ENCODE peak calls at places on chromosomes 7 and 10, in four cellular contexts. One of them, this sample, is unnamed.

GRCh38 chr10:1396236-1396635 is 340.1 kb downstream of the WDR37 start:
- DNase-seq in HepG2: no peak
- DNase-seq in HCT116: no peak
- DNase-seq in K562: no peak
- DNase-seq in this sample: no peak

GRCh38 chr10:66752714-66753113 is 173.1 kb upstream of the LRRTM3 start:
- DNase-seq in HepG2: no peak
- DNase-seq in HCT116: no peak
- DNase-seq in K562: no peak
- DNase-seq in this sample: no peak

GRCh38 chr7:159263430-159263829 is 118.8 kb upstream of the VIPR2 start:
- DNase-seq in HepG2: no peak
- DNase-seq in HCT116: no peak
- DNase-seq in K562: no peak
- DNase-seq in this sample: no peak

GRCh38 chr10:124532106-124532641 is 70.6 kb downstream of the LHPP start:
- DNase-seq in HepG2: peak
- DNase-seq in HCT116: peak
- DNase-seq in K562: peak
- DNase-seq in this sample: no peak

GRCh38 chr10:55146032-55146431 is 345.0 kb upstream of the PCDH15 start:
- DNase-seq in HepG2: no peak
- DNase-seq in HCT116: no peak
- DNase-seq in K562: no peak
- DNase-seq in this sample: no peak

GRCh38 chr7:101564778-101565211 is 64.3 kb downstream of the MYL10 start:
- DNase-seq in HepG2: peak
- DNase-seq in HCT116: peak
- DNase-seq in K562: no peak
- DNase-seq in this sample: no peak

GRCh38 chr7:4799508-4800268 is 24.3 kb downstream of the AP5Z1 start:
- DNase-seq in HepG2: no peak
- DNase-seq in HCT116: no peak
- DNase-seq in K562: peak
- DNase-seq in this sample: no peak

GRCh38 chr7:104982308-104982755 is 31.7 kb upstream of the KMT2E start:
- DNase-seq in HepG2: no peak
- DNase-seq in HCT116: no peak
- DNase-seq in K562: peak
- DNase-seq in this sample: no peak

GRCh38 chr7:2763607-2764006 is 75.6 kb downstream of the AMZ1 start:
- DNase-seq in HepG2: no peak
- DNase-seq in HCT116: no peak
- DNase-seq in K562: no peak
- DNase-seq in this sample: no peak

GRCh38 chr7:43834463-43835251 is 34.7 kb downstream of the MRPS24 start:
- DNase-seq in HepG2: no peak
- DNase-seq in HCT116: no peak
- DNase-seq in K562: peak
- DNase-seq in this sample: no peak

GRCh38 chr10:109914966-109915365 is 8.3 kb downstream of the XPNPEP1 start:
- DNase-seq in HepG2: peak
- DNase-seq in HCT116: peak
- DNase-seq in K562: peak
- DNase-seq in this sample: no peak

GRCh38 chr10:91596821-91597396 is 36.0 kb downstream of the PPP1R3C start:
- DNase-seq in HepG2: no peak
- DNase-seq in HCT116: no peak
- DNase-seq in K562: no peak
- DNase-seq in this sample: no peak

GRCh38 chr10:8321990-8322389 is 267.5 kb downstream of the GATA3 start:
- DNase-seq in HepG2: no peak
- DNase-seq in HCT116: no peak
- DNase-seq in K562: no peak
- DNase-seq in this sample: no peak

GRCh38 chr7:74400420-74401136 is 53.1 kb upstream of the GTF2IRD1 start:
- DNase-seq in HepG2: no peak
- DNase-seq in HCT116: no peak
- DNase-seq in K562: no peak
- DNase-seq in this sample: no peak

GRCh38 chr7:79199266-79199665 is 254.2 kb downstream of the MAGI2 start:
- DNase-seq in HepG2: no peak
- DNase-seq in HCT116: no peak
- DNase-seq in K562: no peak
- DNase-seq in this sample: no peak

GRCh38 chr7:71131753-71132520 is at the start of gene GALNT17:
- DNase-seq in HepG2: no peak
- DNase-seq in HCT116: no peak
- DNase-seq in K562: no peak
- DNase-seq in this sample: no peak

GRCh38 chr7:64581929-64582894 is 19.3 kb upstream of the ZNF680 start:
- DNase-seq in HepG2: no peak
- DNase-seq in HCT116: no peak
- DNase-seq in K562: peak
- DNase-seq in this sample: no peak

GRCh38 chr7:42107484-42107883 is 129.5 kb downstream of the GLI3 start:
- DNase-seq in HepG2: no peak
- DNase-seq in HCT116: no peak
- DNase-seq in K562: no peak
- DNase-seq in this sample: no peak

GRCh38 chr7:20447021-20447420 is 116.3 kb downstream of the ITGB8 start:
- DNase-seq in HepG2: no peak
- DNase-seq in HCT116: no peak
- DNase-seq in K562: no peak
- DNase-seq in this sample: no peak

GRCh38 chr7:70696139-70696782 is 435.7 kb upstream of the GALNT17 start:
- DNase-seq in HepG2: no peak
- DNase-seq in HCT116: no peak
- DNase-seq in K562: no peak
- DNase-seq in this sample: no peak

GRCh38 chr10:35907548-35907947 is 265.5 kb upstream of the FZD8 start:
- DNase-seq in HepG2: no peak
- DNase-seq in HCT116: no peak
- DNase-seq in K562: no peak
- DNase-seq in this sample: no peak

GRCh38 chr7:116948934-116949333 is 4.4 kb upstream of the ST7 start:
- DNase-seq in HepG2: no peak
- DNase-seq in HCT116: no peak
- DNase-seq in K562: peak
- DNase-seq in this sample: no peak

GRCh38 chr10:131556061-131556896 is 244.8 kb upstream of the TCERG1L start:
- DNase-seq in HepG2: no peak
- DNase-seq in HCT116: no peak
- DNase-seq in K562: no peak
- DNase-seq in this sample: no peak

GRCh38 chr7:31096882-31097258 is 44.8 kb downstream of the ADCYAP1R1 start:
- DNase-seq in HepG2: no peak
- DNase-seq in HCT116: no peak
- DNase-seq in K562: no peak
- DNase-seq in this sample: no peak

GRCh38 chr10:20855398-20856038 is 41.6 kb downstream of the NEBL start:
- DNase-seq in HepG2: peak
- DNase-seq in HCT116: no peak
- DNase-seq in K562: peak
- DNase-seq in this sample: no peak

GRCh38 chr10:6173203-6173602 is 29.5 kb upstream of the PFKFB3 start:
- DNase-seq in HepG2: peak
- DNase-seq in HCT116: no peak
- DNase-seq in K562: peak
- DNase-seq in this sample: no peak

GRCh38 chr10:119429771-119430170 is 112.7 kb downstream of the RGS10 start:
- DNase-seq in HepG2: no peak
- DNase-seq in HCT116: no peak
- DNase-seq in K562: no peak
- DNase-seq in this sample: no peak

GRCh38 chr7:25894902-25895791 is 256.9 kb upstream of the NFE2L3 start:
- DNase-seq in HepG2: no peak
- DNase-seq in HCT116: peak
- DNase-seq in K562: peak
- DNase-seq in this sample: peak

GRCh38 chr10:63921932-63922713 is 400.9 kb downstream of the REEP3 start:
- DNase-seq in HepG2: no peak
- DNase-seq in HCT116: no peak
- DNase-seq in K562: no peak
- DNase-seq in this sample: no peak

GRCh38 chr7:100825760-100826545 is 1.4 kb downstream of the EPHB4 start:
- DNase-seq in HepG2: peak
- DNase-seq in HCT116: no peak
- DNase-seq in K562: peak
- DNase-seq in this sample: no peak

GRCh38 chr7:96713037-96713436 is 3.4 kb upstream of the SEM1 start:
- DNase-seq in HepG2: no peak
- DNase-seq in HCT116: no peak
- DNase-seq in K562: no peak
- DNase-seq in this sample: no peak

GRCh38 chr10:104315486-104315921 is 22.8 kb downstream of the ITPRIP start:
- DNase-seq in HepG2: no peak
- DNase-seq in HCT116: no peak
- DNase-seq in K562: no peak
- DNase-seq in this sample: no peak

GRCh38 chr7:100763556-100764140 is 30.3 kb downstream of the ZAN start:
- DNase-seq in HepG2: no peak
- DNase-seq in HCT116: no peak
- DNase-seq in K562: no peak
- DNase-seq in this sample: no peak

GRCh38 chr10:97116534-97117162 is 69.1 kb downstream of the SLIT1 start:
- DNase-seq in HepG2: no peak
- DNase-seq in HCT116: no peak
- DNase-seq in K562: no peak
- DNase-seq in this sample: no peak

DNA sequence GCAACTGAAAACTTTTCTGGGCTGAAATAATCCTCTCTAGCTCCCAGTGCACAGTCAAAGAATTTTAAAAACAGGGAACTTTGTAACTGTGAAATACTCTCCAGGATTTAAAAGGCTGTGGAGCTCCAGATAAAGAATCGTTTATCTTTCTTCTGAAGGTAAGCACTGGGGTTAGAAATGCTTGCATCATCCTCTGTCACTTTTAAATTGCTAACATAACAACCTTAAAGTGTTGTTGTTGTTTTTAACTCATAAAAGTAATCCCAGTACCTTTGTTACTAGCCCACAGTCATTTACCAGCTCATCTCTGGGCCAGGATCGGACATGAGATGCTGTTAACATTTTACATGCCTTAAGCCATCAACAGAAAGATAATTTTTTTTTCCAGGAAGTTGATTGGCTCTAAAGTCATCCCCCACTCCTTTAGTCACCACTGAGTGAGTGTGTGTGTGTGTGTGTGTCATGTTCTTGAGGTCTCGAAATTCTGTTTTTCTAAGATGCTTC is at the start of gene SLC39A12:
- DNase-seq in HepG2: no peak
- DNase-seq in HCT116: no peak
- DNase-seq in K562: no peak
- DNase-seq in this sample: no peak
- TF ChIP-seq TCF7L2 in HepG2: no peak
- TF ChIP-seq TCF7L2 in HCT116: no peak
- TF ChIP-seq TCF7L2 in K562: no peak
- TF ChIP-seq TCF7L2 in this sample: no peak

GRCh38 chr7:103811997-103812396 is 177.5 kb downstream of the RELN start:
- DNase-seq in HepG2: peak
- DNase-seq in HCT116: no peak
- DNase-seq in K562: peak
- DNase-seq in this sample: no peak
- TF ChIP-seq TCF7L2 in HepG2: no peak
- TF ChIP-seq TCF7L2 in HCT116: no peak
- TF ChIP-seq TCF7L2 in K562: no peak
- TF ChIP-seq TCF7L2 in this sample: no peak

DNA sequence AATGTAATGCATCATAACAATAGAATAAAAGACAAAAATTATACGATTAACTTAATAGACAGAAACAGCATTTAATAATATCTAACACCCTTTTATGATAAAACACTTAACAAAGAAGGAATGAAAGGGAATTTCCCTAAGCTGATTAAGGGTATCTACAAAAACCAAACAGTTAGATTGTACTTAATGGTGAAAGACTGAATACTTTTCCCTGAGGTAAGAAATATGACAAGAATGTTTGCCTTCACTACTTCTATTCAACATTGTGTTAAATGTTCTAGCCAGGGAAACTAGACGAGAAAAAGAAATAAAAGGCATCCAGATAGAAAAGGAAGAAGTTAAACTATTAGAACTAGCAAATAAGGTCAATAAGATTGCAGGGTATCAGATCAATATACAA is 276.9 kb downstream of the BAMBI start:
- DNase-seq in HepG2: no peak
- DNase-seq in HCT116: no peak
- DNase-seq in K562: no peak
- DNase-seq in this sample: no peak
- TF ChIP-seq TCF7L2 in HepG2: no peak
- TF ChIP-seq TCF7L2 in HCT116: no peak
- TF ChIP-seq TCF7L2 in K562: no peak
- TF ChIP-seq TCF7L2 in this sample: no peak

DNA sequence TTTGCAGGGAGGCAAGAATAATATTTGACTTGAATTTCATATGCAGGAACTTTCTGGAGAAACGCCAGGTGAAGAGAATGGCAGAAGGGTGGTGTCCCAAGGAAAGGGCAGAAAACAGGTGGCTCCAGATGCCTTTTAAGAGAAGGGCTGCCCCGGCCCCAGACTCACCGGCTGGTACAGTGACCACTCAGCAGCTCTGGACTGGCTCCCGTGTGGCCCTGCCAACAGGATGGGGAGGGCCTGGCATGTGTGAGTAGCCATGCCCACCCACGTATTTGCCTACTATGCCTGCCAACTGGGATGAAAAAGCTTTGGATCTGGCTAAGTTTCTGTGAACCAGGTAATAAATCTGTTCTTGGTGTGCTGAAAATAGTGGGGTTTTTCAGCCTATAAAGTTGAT is 159.5 kb downstream of the PRKAG2 start:
- DNase-seq in HepG2: no peak
- DNase-seq in HCT116: no peak
- DNase-seq in K562: no peak
- DNase-seq in this sample: no peak
- TF ChIP-seq TCF7L2 in HepG2: no peak
- TF ChIP-seq TCF7L2 in HCT116: no peak
- TF ChIP-seq TCF7L2 in K562: no peak
- TF ChIP-seq TCF7L2 in this sample: no peak

GRCh38 chr7:107643407-107643806 is 17.2 kb upstream of the SLC26A4 start:
- DNase-seq in HepG2: no peak
- DNase-seq in HCT116: peak
- DNase-seq in K562: no peak
- DNase-seq in this sample: no peak
- TF ChIP-seq TCF7L2 in HepG2: no peak
- TF ChIP-seq TCF7L2 in HCT116: no peak
- TF ChIP-seq TCF7L2 in K562: no peak
- TF ChIP-seq TCF7L2 in this sample: no peak

GRCh38 chr10:95475003-95475383 is 86.2 kb downstream of the SORBS1 start:
- DNase-seq in HepG2: no peak
- DNase-seq in HCT116: no peak
- DNase-seq in K562: no peak
- DNase-seq in this sample: no peak

GRCh38 chr10:95475827-95476481 is 85.2 kb downstream of the SORBS1 start:
- DNase-seq in HepG2: peak
- DNase-seq in HCT116: no peak
- DNase-seq in K562: no peak
- DNase-seq in this sample: no peak

GRCh38 chr10:95476482-95477174 is 84.5 kb downstream of the SORBS1 start:
- DNase-seq in HepG2: no peak
- DNase-seq in HCT116: no peak
- DNase-seq in K562: no peak
- DNase-seq in this sample: no peak

GRCh38 chr10:95472304-95473088 is 88.7 kb downstream of the SORBS1 start:
- DNase-seq in HepG2: peak
- DNase-seq in HCT116: no peak
- DNase-seq in K562: peak
- DNase-seq in this sample: no peak

GRCh38 chr10:95474228-95475002 is 86.8 kb downstream of the SORBS1 start:
- DNase-seq in HepG2: peak
- DNase-seq in HCT116: no peak
- DNase-seq in K562: no peak
- DNase-seq in this sample: no peak
- TF ChIP-seq TCF7L2 in HepG2: no peak
- TF ChIP-seq TCF7L2 in HCT116: no peak
- TF ChIP-seq TCF7L2 in K562: no peak
- TF ChIP-seq TCF7L2 in this sample: peak